ENCODE peak calls at places on chromosomes 11 and 22, in eight cellular contexts. K, S, P, V, G, A, M and Z are unnamed samples.

GRCh38 chr11:31801298-31801702 is 9.8 kb downstream of the PAX6 start:
- DNase-seq in K (no peak), S (no peak), P (no peak), V (no peak), G (no peak), A (no peak), M (no peak), Z (no peak)

GRCh38 chr11:9748361-9748970 is 84.6 kb downstream of the SWAP70 start:
- DNase-seq in K (peak; percentile 43), S (peak; percentile 61), P (peak; percentile 80), V (peak; percentile 76), G (no peak), A (peak; percentile 75), M (no peak), Z (peak; percentile 73)

GRCh38 chr11:33507967-33508366 is 192.7 kb downstream of the C11orf91 start:
- DNase-seq in K (no peak), S (peak; percentile 24), P (peak; percentile 31), V (no peak), G (no peak), A (no peak), M (no peak), Z (no peak)

GRCh38 chr22:26805131-26805530 is 147.7 kb downstream of the MIAT start:
- DNase-seq in K (no peak), S (no peak), P (no peak), V (peak; percentile 70), G (no peak), A (no peak), M (no peak), Z (no peak)

GRCh38 chr22:49620666-49621065 is 207.0 kb downstream of the BRD1 start:
- DNase-seq in K (no peak), S (no peak), P (no peak), V (no peak), G (no peak), A (peak; percentile 50), M (no peak), Z (no peak)

GRCh38 chr11:64804346-64805210 is 1.6 kb upstream of the MAP4K2 start:
- DNase-seq in K (no peak), S (no peak), P (no peak), V (no peak), G (no peak), A (no peak), M (no peak), Z (no peak)

GRCh38 chr11:43681543-43681942 is 1.0 kb downstream of the HSD17B12 start:
- DNase-seq in K (no peak), S (no peak), P (peak; percentile 23), V (peak; percentile 19), G (no peak), A (no peak), M (no peak), Z (no peak)

GRCh38 chr22:29716814-29717213 is 3.0 kb upstream of the CABP7 start:
- DNase-seq in K (peak; percentile 38), S (peak; percentile 72), P (peak; percentile 69), V (peak; percentile 75), G (peak; percentile 45), A (no peak), M (no peak), Z (peak; percentile 59)

GRCh38 chr11:108559340-108559739 is 34.2 kb downstream of the EXPH5 start:
- DNase-seq in K (no peak), S (no peak), P (no peak), V (peak; percentile 84), G (no peak), A (no peak), M (no peak), Z (no peak)

GRCh38 chr11:112085822-112086421 is 634 bp downstream of the TIMM8B start:
- DNase-seq in K (peak; percentile 7), S (peak; percentile 42), P (peak; percentile 25), V (peak; percentile 27), G (no peak), A (no peak), M (no peak), Z (no peak)

GRCh38 chr11:36211735-36212430 is 77.3 kb downstream of the COMMD9 start:
- DNase-seq in K (no peak), S (no peak), P (no peak), V (no peak), G (no peak), A (no peak), M (no peak), Z (no peak)

GRCh38 chr22:20741634-20742581 is 32.0 kb upstream of the SERPIND1 start:
- DNase-seq in K (peak; percentile 29), S (no peak), P (peak; percentile 65), V (peak; percentile 15), G (no peak), A (no peak), M (no peak), Z (peak; percentile 39)

DNA sequence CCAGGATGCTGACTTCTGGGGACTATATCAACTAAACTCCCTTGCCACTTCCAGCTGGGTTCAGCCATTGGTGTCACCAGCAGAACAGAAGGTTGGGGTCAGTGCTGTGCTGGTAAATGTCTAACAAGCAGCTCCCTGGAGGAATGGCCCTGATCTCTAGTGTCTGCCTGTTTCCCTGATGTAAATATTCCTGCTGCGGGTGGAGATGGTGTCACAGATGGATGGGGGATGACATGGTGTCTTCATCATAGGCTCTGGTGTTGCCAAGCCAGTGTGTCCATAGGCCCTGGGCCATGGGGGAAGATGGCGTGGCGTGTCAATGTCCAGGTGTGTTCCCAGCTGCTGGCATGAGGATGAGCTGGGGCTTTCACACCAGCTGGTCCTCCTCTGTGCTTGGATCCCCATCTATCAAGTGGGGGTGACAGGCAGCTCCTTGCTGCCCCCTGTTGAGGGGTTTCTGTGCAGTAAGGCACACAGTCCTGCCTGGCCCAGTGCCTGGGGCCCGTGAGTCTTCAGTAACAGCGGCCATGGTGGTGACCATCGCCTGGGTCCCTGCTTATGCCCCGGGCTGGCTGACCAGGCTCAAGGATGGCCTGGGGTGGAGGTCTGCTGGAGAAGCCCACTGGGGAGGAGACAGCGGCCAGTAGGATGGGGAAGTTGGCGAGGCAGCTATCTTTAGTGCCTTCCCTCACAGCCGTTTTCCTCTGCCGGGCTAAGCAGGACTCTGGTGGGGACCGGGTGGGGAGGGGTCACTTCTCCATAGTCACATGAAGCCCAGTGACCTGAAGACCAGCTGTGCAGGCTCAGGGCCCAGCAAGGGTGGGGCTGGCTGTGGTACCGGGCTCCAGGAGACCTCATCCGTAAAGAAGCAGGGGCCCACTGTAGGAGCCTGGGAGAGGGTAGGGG is 12.7 kb downstream of the RPL3 start:
- DNase-seq in K (no peak), S (no peak), P (peak; percentile 35), V (no peak), G (no peak), A (no peak), M (no peak), Z (no peak)
- TF ChIP-seq CTCF in K (no peak), S (peak; percentile 21), P (peak; percentile 47), V (peak; percentile 7), G (peak; percentile 41), A (peak; percentile 34), M (peak; percentile 23), Z (no peak)

GRCh38 chr11:130338667-130339066 is 23.9 kb upstream of the ZBTB44 start:
- DNase-seq in K (no peak), S (no peak), P (no peak), V (no peak), G (no peak), A (no peak), M (no peak), Z (no peak)
- H3K9me3 ChIP-seq in K (no peaks in the 10 kb centered on the region), S (no peaks in the 10 kb centered on the region), P (peaks cover 8% of the 10 kb centered on the region), V (no peaks in the 10 kb centered on the region), G (peaks cover 5% of the 10 kb centered on the region), A (no peaks in the 10 kb centered on the region), M (no peaks in the 10 kb centered on the region), Z (no peaks in the 10 kb centered on the region)

DNA sequence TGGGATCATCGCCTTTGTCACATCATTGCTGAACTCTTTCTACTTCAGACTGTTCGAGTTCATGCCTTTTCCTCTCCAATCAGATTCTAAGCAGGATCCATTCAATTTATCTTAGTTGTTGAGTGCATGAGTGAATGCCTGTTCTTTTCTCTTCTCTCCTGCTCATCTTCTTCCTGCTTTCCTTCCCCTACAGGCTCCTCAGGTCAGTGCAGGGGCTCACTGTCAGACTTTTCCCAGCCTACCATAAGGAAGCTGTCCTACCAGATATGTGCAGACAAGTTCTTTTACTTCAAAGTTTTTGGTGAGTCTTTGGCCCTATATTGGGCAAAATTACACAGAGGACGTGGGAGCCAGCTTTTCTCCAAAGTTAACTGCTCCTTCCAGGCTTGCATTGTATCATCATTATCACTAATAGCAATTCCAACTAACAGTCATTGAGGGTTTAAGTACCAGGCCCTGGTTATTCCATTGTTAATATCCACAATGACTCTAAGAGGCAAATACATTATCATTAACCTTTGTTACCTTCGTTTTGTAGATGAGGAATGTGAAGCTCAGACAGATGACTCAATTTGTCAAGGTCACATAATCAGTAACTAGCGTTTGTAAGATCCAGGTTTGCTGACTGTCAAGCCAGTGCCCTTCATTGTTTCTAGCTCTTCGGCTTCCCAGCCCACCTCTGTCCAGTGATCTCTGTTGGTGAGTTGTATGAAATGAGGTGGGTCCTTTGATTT is 30.4 kb downstream of the OR6Q1 start:
- DNase-seq in K (no peak), S (no peak), P (peak; percentile 18), V (peak; percentile 34), G (no peak), A (no peak), M (no peak), Z (no peak)
- TF ChIP-seq CTCF in K (no peak), S (no peak), P (peak; percentile 21), V (peak; percentile 16), G (peak; percentile 57), A (no peak), M (no peak), Z (no peak)

DNA sequence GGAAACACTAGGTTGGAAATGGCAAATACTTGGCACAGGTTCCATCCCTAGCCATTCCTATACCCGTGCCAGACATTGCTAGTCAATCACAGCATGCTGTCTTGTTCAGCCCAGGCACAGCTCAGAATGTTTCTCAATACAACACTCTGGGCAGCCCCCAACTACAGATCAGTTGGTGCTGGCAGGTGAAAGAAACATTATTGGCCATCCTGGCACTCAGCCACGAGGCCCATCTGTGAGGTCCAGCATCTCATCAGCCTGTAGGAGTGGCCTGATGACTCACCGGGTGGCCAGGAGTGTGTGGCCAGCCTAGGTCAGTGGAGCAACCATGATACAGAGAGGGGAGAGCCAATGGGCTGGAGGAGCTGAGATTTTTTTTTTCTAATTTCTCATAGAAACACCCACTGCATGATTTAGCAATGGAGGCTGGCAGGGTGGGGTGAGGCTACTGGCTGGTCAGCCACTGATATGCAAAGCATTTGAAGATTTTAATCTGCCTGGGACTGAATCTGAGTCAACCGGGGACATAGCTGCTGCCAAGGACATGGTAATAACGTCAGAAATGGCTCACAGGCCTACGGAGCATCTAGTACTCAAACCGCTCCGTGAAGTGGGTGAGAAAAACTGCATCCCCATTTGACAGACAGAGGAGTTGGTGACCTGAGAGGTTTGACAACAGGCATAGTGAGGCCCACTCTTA is 5.4 kb downstream of the MYO18B start:
- DNase-seq in K (no peak), S (peak; percentile 95), P (no peak), V (peak; percentile 99), G (peak; percentile 36), A (no peak), M (no peak), Z (peak; percentile 11)
- H3K9me3 ChIP-seq in K (no peaks in the 10 kb centered on the region), S (no peaks in the 10 kb centered on the region), P (no peaks in the 10 kb centered on the region), V (no peaks in the 10 kb centered on the region), G (peaks cover 6% of the 10 kb centered on the region), A (no peaks in the 10 kb centered on the region), M (no peaks in the 10 kb centered on the region), Z (no peaks in the 10 kb centered on the region)